ENCODE peak calls at places on chromosome 20, in four cellular contexts. M is HEK293T, X is HepG2, K is GM12878. G is an unnamed sample.

GRCh38 chr20:19129976-19130612 is 82.3 kb upstream of the SLC24A3 start:
- DNase-seq in X (no peak), M (no peak), K (no peak), G (no peak)

GRCh38 chr20:34390769-34391447 is 27.8 kb downstream of the ITCH start:
- DNase-seq in M (no peak), X (peak), K (no peak), G (peak)

GRCh38 chr20:43448748-43449535 is 8.8 kb upstream of the SRSF6 start:
- DNase-seq in M (peak), K (peak), X (peak), G (peak)

GRCh38 chr20:1946762-1947534 is 46.9 kb downstream of the PDYN start:
- DNase-seq in K (no peak), X (peak), M (no peak), G (no peak)

GRCh38 chr20:63682384-63683139 is 13.9 kb upstream of the TNFRSF6B start:
- DNase-seq in M (no peak), X (peak), K (no peak), G (no peak)

GRCh38 chr20:20353574-20353973 is 14.3 kb upstream of the INSM1 start:
- DNase-seq in X (no peak), M (no peak), K (no peak), G (no peak)

GRCh38 chr20:15637971-15638754 is 935.1 kb downstream of the KIF16B start:
- DNase-seq in M (no peak), X (no peak), K (no peak), G (no peak)

GRCh38 chr20:43590036-43590391 is 723 bp upstream of the IFT52 start:
- DNase-seq in M (peak), X (peak), K (no peak), G (peak)

GRCh38 chr20:30811896-30812671 is 445.4 kb upstream of the DEFB115 start:
- DNase-seq in X (no peak), M (peak), K (peak), G (peak)

GRCh38 chr20:9409981-9410380 is 104.4 kb upstream of the LAMP5 start:
- DNase-seq in X (no peak), K (no peak), M (no peak), G (no peak)

GRCh38 chr20:25020901-25021301 is 28.4 kb upstream of the APMAP start:
- DNase-seq in X (no peak), M (no peak), K (no peak), G (no peak)

GRCh38 chr20:63325021-63325471 is 32.1 kb downstream of the COL20A1 start:
- DNase-seq in X (no peak), K (no peak), M (no peak), G (no peak)

DNA sequence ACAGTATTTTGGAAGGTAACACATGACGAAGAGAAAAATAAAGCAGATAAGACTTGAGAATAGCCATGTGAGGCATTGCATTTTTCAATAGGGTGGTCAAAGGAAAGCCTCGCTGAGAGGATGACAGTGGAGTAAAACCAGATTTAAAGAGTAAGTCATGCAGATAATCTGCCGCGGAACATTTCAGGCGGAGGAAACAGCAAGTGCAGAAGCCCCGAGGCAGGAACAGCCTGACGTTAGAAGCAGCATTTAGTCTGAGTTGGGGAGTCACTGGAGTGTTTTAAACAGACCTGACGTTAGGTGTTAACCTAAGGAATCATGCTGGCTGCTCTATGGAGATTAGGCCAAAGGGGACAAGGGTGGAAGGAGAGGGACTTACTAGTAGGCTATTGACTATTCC is 65.0 kb upstream of the VSTM2L start:
- DNase-seq in M (no peak), K (no peak), X (no peak), G (no peak)
- TF ChIP-seq FOXK2 in M (no peak), K (no peak), X (no peak), G (no peak)

DNA sequence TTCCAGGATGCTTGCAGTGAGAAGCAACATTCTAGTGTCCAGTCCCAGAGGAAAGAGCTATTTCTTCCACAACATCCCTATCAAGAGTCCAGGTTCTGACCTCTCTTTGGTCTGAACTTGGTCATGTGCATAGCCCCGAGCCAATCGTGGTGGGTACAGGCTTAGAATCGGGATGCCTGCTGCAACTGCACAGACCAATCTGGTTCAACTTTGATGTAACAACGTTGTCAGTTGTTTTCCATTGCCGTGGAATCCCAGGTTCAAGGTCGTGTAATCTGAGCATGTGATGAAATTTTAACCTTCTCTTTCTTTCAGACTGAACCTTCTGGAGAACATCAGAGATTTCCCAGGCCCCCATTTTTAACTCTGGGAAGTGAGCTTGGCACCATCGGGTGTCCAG is 130.5 kb downstream of the ANKRD60 start:
- DNase-seq in X (peak), K (no peak), M (no peak), G (no peak)
- TF ChIP-seq FOXK2 in X (no peak), K (no peak), M (no peak), G (no peak)

GRCh38 chr20:53579581-53580375 is 13.9 kb downstream of the ZNF217 start:
- DNase-seq in X (peak), M (peak), K (no peak), G (peak)
- TF ChIP-seq FOXK2 in X (peak), M (no peak), K (no peak), G (no peak)

DNA sequence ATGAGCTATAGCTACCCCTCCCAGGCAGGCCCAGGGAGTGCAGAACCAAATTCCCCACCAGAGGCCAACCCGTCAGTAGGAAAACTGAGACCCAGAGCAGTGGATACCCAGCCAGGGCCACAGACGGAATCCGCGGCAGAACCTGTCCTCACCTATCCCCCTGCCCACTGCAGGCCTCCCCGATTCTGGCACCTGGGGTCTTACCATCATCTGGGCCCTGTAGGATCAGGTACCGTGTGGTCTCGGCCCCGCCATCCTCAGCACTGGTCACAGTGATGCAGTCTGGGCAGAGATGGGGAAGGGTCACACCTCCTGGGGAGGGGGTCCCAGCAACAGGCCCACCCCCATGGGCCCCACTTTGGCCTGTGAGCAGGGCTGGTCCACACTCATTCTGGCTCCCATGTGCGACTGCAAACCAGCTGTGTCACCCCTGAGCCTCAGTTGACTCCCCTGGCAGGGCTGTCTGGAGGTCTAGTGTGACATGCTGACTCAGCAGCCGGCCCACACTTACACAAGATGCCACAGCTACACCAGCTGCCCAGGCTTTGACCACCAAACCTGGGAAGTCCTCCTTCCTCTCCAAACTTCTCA is 3.8 kb downstream of the ZNF335 start:
- DNase-seq in X (no peak), K (no peak), M (no peak), G (no peak)
- TF ChIP-seq FOXK2 in X (no peak), K (no peak), M (no peak), G (no peak)

GRCh38 chr20:3210346-3210745 is 1.0 kb downstream of the ITPA start:
- DNase-seq in X (no peak), M (no peak), K (no peak), G (no peak)

GRCh38 chr20:3209946-3210317 is 634 bp downstream of the ITPA start:
- DNase-seq in K (no peak), M (no peak), X (no peak), G (peak)

GRCh38 chr20:3213226-3213625 is 3.9 kb downstream of the ITPA start:
- DNase-seq in M (no peak), X (no peak), K (no peak), G (no peak)

GRCh38 chr20:3204124-3204794 is at the start of gene DDRGK1:
- DNase-seq in M (peak), X (peak), K (peak), G (peak)

GRCh38 chr20:3209023-3209945 is at the start of gene ITPA:
- DNase-seq in M (peak), K (no peak), X (peak), G (peak)
- TF ChIP-seq FOXK2 in M (no peak), K (peak), X (no peak), G (peak)

DNA sequence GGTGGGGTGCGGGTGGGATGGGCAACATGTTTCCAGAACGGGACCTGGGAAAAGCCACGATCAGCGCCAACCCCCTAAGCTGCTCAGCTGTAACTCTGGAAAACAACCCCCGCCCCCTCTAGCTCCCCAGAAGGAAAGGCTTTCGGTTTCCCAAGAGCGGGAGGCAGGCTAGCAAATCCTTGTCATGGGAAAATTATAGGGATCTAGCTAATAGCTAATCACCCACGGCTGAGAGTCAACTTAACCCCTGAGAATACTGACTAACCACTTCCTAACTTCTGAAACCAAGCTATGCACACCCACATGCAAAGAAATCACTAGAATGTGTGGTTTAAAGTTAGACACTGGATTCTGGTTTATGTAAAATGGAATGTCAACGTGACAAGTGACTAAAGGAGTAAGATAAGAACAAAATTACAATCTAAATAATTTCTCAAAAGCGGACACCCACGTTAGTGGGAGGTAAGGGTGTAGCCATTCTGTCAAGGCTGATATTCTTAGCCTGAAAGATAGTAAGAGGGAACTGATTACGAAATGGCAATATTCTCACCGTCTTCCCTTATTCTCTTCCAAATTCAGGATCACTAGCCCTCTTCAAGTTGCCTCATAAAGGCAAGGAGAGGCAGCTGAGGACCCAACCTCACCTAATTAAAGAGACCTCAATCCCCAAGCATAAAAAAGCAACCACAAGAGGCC is 20.1 kb downstream of the JAG1 start:
- DNase-seq in X (no peak), K (peak), M (no peak), G (no peak)
- TF ChIP-seq FOXK2 in X (no peak), K (no peak), M (no peak), G (no peak)

DNA sequence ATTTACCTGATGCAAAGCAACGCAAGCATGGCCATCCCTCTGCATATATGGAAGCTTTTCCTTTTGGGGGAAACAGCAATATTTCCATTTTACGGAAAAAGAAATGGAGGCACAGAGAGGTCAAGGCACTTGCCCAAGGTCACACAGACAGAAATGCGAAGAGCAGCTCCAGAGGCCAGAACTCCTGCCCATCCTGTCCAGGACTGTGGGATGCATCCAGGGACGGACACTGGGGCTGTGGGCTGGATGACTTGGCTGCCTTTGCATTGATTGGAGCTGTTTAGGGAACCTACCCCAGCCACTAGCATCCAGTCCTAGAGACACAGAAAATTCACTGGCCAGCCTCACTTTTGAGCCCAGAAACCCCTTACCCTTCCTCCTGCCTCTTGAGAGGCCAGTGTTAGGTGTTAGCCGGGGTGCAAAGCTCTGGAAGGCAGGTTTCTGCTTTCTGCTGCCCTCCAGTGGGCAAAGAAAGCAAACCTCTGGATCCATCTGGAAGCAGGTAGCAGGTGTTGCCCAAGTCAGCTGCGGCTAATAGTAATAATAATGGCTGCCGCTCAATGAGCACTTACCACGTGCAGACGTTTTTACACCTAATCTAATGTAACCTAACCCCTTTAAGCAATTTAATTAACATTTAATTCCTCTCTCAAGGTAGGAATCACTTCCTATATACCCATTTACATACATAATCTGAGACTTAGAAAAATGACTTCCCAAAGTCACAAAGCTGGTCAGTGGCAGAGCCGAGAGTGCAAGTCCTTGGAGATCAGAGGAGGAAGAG is 31.7 kb upstream of the CCN5 start:
- DNase-seq in K (peak), M (peak), X (peak), G (peak)
- TF ChIP-seq FOXK2 in K (no peak), M (no peak), X (no peak), G (no peak)

DNA sequence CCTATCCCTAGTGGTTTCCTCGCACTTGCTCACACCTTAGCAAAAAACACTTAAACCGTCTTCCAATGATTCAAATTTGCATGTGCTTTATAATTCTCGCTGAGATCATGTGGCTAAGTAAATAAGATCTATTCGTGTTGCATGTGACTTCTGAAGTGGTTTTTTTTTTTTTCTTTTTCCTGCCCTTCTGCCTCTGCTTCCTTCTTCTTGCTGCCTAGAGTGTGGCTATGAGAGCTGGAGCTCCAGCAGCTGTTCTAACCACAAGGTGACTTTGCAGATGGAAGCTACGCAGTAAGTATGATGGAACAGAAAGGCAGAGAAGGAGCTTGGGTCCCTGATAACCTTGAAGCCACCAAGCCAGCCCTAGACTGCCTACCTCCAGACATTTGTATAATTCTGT is 36.4 kb downstream of the SULF2 start:
- DNase-seq in K (no peak), M (no peak), X (no peak), G (no peak)
- TF ChIP-seq FOXK2 in K (no peak), M (no peak), X (no peak), G (no peak)

GRCh38 chr20:8094845-8095244 is 37.2 kb upstream of the PLCB1 start:
- DNase-seq in K (no peak), X (peak), M (no peak), G (no peak)
- TF ChIP-seq FOXK2 in K (no peak), X (no peak), M (no peak), G (no peak)